ENCODE peak calls at places on chromosomes 11 and 22, in nine cellular contexts. E is fibroblast of villous mesenchyme; Y is B cell; W is heart left ventricle; A is GM06990; N is WTC11; V is CD8-positive, alpha-beta T cell; D is choroid plexus epithelial cell; K is right atrium auricular region. R is an unnamed sample.

GRCh38 chr11:76209671-76209955 is 3.3 kb upstream of the WNT11 start:
- DNase-seq in N (no peak), W (no peak), K (no peak), E (no peak), A (no peak), V (no peak), Y (peak), D (no peak), R (no peak)

GRCh38 chr11:111586305-111586915 is 15.8 kb upstream of the SIK2 start:
- DNase-seq in V (peak), E (peak), D (peak), Y (peak), W (no peak), K (no peak), N (no peak), A (no peak), R (no peak)

GRCh38 chr11:69842746-69843528 is 23.7 kb upstream of the FGF3 start:
- DNase-seq in W (no peak), V (no peak), Y (no peak), K (no peak), E (no peak), D (no peak), N (no peak), A (no peak), R (no peak)

GRCh38 chr11:45030778-45031177 is 80.1 kb upstream of the TP53I11 start:
- DNase-seq in A (no peak), V (no peak), Y (no peak), K (no peak), D (no peak), E (no peak), W (no peak), N (no peak), R (no peak)

GRCh38 chr22:46563381-46564083 is 26.1 kb upstream of the CELSR1 start:
- DNase-seq in A (peak), V (peak), N (peak), D (peak), W (peak), Y (peak), K (peak), E (peak), R (peak)

GRCh38 chr22:46864314-46865051 is 102.0 kb downstream of the TBC1D22A start:
- DNase-seq in A (no peak), N (no peak), E (no peak), V (no peak), D (no peak), K (no peak), W (no peak), Y (no peak), R (no peak)

GRCh38 chr11:132234878-132235277 is 864.5 kb downstream of the NTM start:
- DNase-seq in Y (no peak), W (no peak), D (peak), A (no peak), N (no peak), E (peak), V (no peak), K (no peak), R (no peak)

GRCh38 chr22:43923191-43923590 is 414 bp upstream of the PNPLA3 start:
- DNase-seq in Y (peak), D (peak), E (no peak), N (no peak), K (no peak), V (no peak), W (no peak), A (no peak), R (no peak)

GRCh38 chr11:2451916-2452694 is 7.3 kb downstream of the KCNQ1 start:
- DNase-seq in N (peak), W (no peak), Y (no peak), K (no peak), D (no peak), E (no peak), A (no peak), V (no peak), R (no peak)

GRCh38 chr11:34564406-34564805 is 50.8 kb upstream of the ELF5 start:
- DNase-seq in V (no peak), E (no peak), W (no peak), N (no peak), Y (no peak), D (peak), A (no peak), K (no peak), R (no peak)

GRCh38 chr22:39306456-39307361 is 12.7 kb downstream of the RPL3 start:
- DNase-seq in W (peak), Y (peak), N (peak), K (no peak), A (no peak), V (peak), E (no peak), D (no peak), R (no peak)

GRCh38 chr22:39309364-39309861 is 10.0 kb downstream of the RPL3 start:
- DNase-seq in K (peak), Y (no peak), E (no peak), A (no peak), N (peak), D (no peak), W (no peak), V (no peak), R (no peak)

GRCh38 chr22:39309881-39310714 is 9.3 kb downstream of the RPL3 start:
- DNase-seq in W (no peak), K (no peak), N (no peak), A (no peak), E (peak), V (no peak), Y (no peak), D (peak), R (no peak)

GRCh38 chr22:39311592-39312400 is 7.6 kb downstream of the RPL3 start:
- DNase-seq in K (no peak), A (peak), W (no peak), D (no peak), N (no peak), Y (no peak), E (no peak), V (no peak), R (no peak)

GRCh38 chr22:39308614-39309363 is 10.6 kb downstream of the RPL3 start:
- DNase-seq in D (peak), W (peak), Y (no peak), E (peak), A (no peak), V (no peak), N (no peak), K (peak), R (no peak)
- TF ChIP-seq CTCF in D (peak), W (no peak), Y (no peak), E (peak), A (peak), V (no peak), N (no peak), K (peak), R (no peak)

DNA sequence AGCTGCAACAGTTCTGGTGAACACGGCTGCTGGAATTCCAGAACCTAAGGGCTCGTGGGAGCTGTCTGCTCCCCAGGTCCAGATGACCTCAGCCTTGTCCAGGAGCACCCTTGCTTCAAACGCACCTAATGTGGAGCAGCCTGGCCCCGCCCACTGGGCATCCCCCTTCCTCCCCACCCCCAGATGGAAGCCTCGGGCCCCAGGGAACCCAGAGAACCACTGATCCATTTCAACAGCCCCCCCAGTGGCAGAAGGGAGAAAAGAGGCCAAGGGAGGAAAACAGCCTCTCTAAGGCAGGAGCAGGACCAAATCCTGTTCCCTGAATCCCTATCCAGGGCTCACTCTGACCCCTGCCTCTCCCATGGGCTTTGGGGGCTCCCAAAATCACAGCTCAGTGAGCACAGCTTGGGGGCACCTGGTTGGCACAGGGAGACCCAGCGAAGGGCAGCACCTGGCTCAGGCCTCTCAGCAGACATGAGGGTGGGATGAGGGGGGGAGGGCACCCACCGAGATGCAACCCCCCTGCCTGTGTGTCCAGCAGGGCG is 1.2 kb downstream of the CYTH4 start:
- DNase-seq in D (no peak), V (no peak), N (no peak), W (peak), K (no peak), Y (peak), E (no peak), A (no peak), R (no peak)
- TF ChIP-seq CTCF in D (peak), V (no peak), N (no peak), W (no peak), K (no peak), Y (peak), E (peak), A (peak), R (no peak)

GRCh38 chr11:22244986-22245592 is 52.2 kb downstream of the ANO5 start:
- DNase-seq in W (peak), Y (peak), V (no peak), N (peak), E (peak), A (no peak), D (peak), K (peak), R (no peak)
- TF ChIP-seq CTCF in W (peak), Y (peak), V (peak), N (peak), E (peak), A (peak), D (peak), K (peak), R (peak)

GRCh38 chr11:123741159-123741951 is at the start of gene ZNF202:
- DNase-seq in E (peak), W (peak), Y (peak), D (peak), V (peak), K (peak), N (peak), A (peak), R (peak)
- TF ChIP-seq CTCF in E (no peak), W (peak), Y (no peak), D (peak), V (peak), K (peak), N (no peak), A (peak), R (no peak)